ENCODE peak calls at places on chromosomes 6 and 20, in five cellular contexts. One of them, this sample, is unnamed.

GRCh38 chr20:31838646-31839292 is 6.6 kb downstream of the FOXS1 start:
- DNase-seq in psoas muscle: no peak
- DNase-seq in A549: no peak
- DNase-seq in AG04449: no peak
- DNase-seq in fibroblast of villous mesenchyme: peak; percentile 29
- DNase-seq in this sample: no peak

GRCh38 chr6:52263709-52264320 is 19.5 kb upstream of the IL17F start:
- DNase-seq in psoas muscle: peak; percentile 39
- DNase-seq in A549: peak; percentile 21
- DNase-seq in AG04449: peak; percentile 17
- DNase-seq in fibroblast of villous mesenchyme: peak; percentile 70
- DNase-seq in this sample: peak; percentile 49

GRCh38 chr20:48358176-48358575 is 469.6 kb downstream of the PREX1 start:
- DNase-seq in psoas muscle: no peak
- DNase-seq in A549: no peak
- DNase-seq in AG04449: no peak
- DNase-seq in fibroblast of villous mesenchyme: no peak
- DNase-seq in this sample: no peak

GRCh38 chr6:149306967-149307366 is 10.5 kb upstream of the TAB2 start:
- DNase-seq in psoas muscle: no peak
- DNase-seq in A549: no peak
- DNase-seq in AG04449: no peak
- DNase-seq in fibroblast of villous mesenchyme: peak; percentile 27
- DNase-seq in this sample: no peak

GRCh38 chr6:7725849-7726415 is at the start of gene BMP6:
- DNase-seq in psoas muscle: peak; percentile 84
- DNase-seq in A549: peak; percentile 93
- DNase-seq in AG04449: peak; percentile 26
- DNase-seq in fibroblast of villous mesenchyme: peak; percentile 83
- DNase-seq in this sample: peak; percentile 91

GRCh38 chr6:37798436-37799262 is 20.9 kb upstream of the ZFAND3 start:
- DNase-seq in psoas muscle: no peak
- DNase-seq in A549: no peak
- DNase-seq in AG04449: no peak
- DNase-seq in fibroblast of villous mesenchyme: no peak
- DNase-seq in this sample: no peak

GRCh38 chr6:24831771-24832718 is 33.3 kb upstream of the ARMH2 start:
- DNase-seq in psoas muscle: no peak
- DNase-seq in A549: no peak
- DNase-seq in AG04449: peak; percentile 55
- DNase-seq in fibroblast of villous mesenchyme: peak; percentile 91
- DNase-seq in this sample: no peak

GRCh38 chr20:43736588-43737091 is 9.8 kb upstream of the GTSF1L start:
- DNase-seq in psoas muscle: no peak
- DNase-seq in A549: no peak
- DNase-seq in AG04449: no peak
- DNase-seq in fibroblast of villous mesenchyme: no peak
- DNase-seq in this sample: no peak

GRCh38 chr20:1911536-1911935 is 16.3 kb downstream of the SIRPA start:
- DNase-seq in psoas muscle: no peak
- DNase-seq in A549: no peak
- DNase-seq in AG04449: no peak
- DNase-seq in fibroblast of villous mesenchyme: no peak
- DNase-seq in this sample: no peak

DNA sequence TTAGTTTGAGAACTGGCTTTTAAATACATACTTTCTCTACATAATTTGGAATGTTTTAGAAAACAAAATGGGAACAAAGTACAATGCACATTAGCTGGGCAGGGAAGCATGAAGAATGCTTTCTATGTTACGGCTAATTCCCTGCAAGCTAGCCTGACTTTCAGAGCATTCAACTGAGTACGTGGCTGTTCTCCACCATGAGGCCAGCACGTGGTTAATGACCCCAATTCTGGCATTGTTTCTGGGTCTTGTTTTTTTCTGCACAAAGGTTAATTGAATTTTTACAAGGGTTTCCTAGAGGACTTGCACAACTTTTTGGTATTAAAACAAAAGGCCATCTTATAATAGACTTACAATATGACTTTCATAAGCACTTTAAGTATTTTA is 208.6 kb upstream of the AGPAT4 start:
- DNase-seq in psoas muscle: no peak
- DNase-seq in A549: no peak
- DNase-seq in AG04449: no peak
- DNase-seq in fibroblast of villous mesenchyme: peak; percentile 58
- DNase-seq in this sample: no peak
- H3K4me3 ChIP-seq in psoas muscle: no peak overlapping the region
- H3K4me3 ChIP-seq in A549: no peak overlapping the region
- H3K4me3 ChIP-seq in AG04449: no peak overlapping the region
- H3K4me3 ChIP-seq in fibroblast of villous mesenchyme: no peak overlapping the region
- H3K4me3 ChIP-seq in this sample: no peak overlapping the region

GRCh38 chr6:33314943-33315752 is 1.3 kb upstream of the TAPBP start:
- DNase-seq in psoas muscle: peak; percentile 52
- DNase-seq in A549: peak; percentile 41
- DNase-seq in AG04449: no peak
- DNase-seq in fibroblast of villous mesenchyme: peak; percentile 24
- DNase-seq in this sample: peak; percentile 59
- H3K4me3 ChIP-seq in psoas muscle: peak overlapping the region; percentile 98
- H3K4me3 ChIP-seq in A549: peak overlapping the region; percentile 74
- H3K4me3 ChIP-seq in AG04449: peak overlapping the region; percentile 96
- H3K4me3 ChIP-seq in fibroblast of villous mesenchyme: peak overlapping the region; percentile 75
- H3K4me3 ChIP-seq in this sample: peak overlapping the region; percentile 77

GRCh38 chr6:92989656-92990055 is 429.7 kb downstream of the EPHA7 start:
- DNase-seq in psoas muscle: no peak
- DNase-seq in A549: no peak
- DNase-seq in AG04449: no peak
- DNase-seq in fibroblast of villous mesenchyme: peak; percentile 4
- DNase-seq in this sample: no peak
- H3K4me3 ChIP-seq in psoas muscle: no peak overlapping the region
- H3K4me3 ChIP-seq in A549: no peak overlapping the region
- H3K4me3 ChIP-seq in AG04449: no peak overlapping the region
- H3K4me3 ChIP-seq in fibroblast of villous mesenchyme: no peak overlapping the region
- H3K4me3 ChIP-seq in this sample: no peak overlapping the region

GRCh38 chr20:44970243-44970757 is 4.0 kb downstream of the STK4 start:
- DNase-seq in psoas muscle: no peak
- DNase-seq in A549: no peak
- DNase-seq in AG04449: no peak
- DNase-seq in fibroblast of villous mesenchyme: no peak
- DNase-seq in this sample: no peak
- H3K4me3 ChIP-seq in psoas muscle: no peak overlapping the region
- H3K4me3 ChIP-seq in A549: no peak overlapping the region
- H3K4me3 ChIP-seq in AG04449: no peak overlapping the region
- H3K4me3 ChIP-seq in fibroblast of villous mesenchyme: no peak overlapping the region
- H3K4me3 ChIP-seq in this sample: peak overlapping the region; percentile 10